ENCODE peak calls at places on chromosomes 4 and X, in ten cellular contexts. One of them, this sample, is unnamed.

GRCh38 chr4:157128395-157128794 is 52.4 kb downstream of the GLRB start:
- DNase-seq in GM20000: no peak
- DNase-seq in anterior cingulate cortex: no peak
- DNase-seq in endodermal cell: no peak
- DNase-seq in H7: no peak
- DNase-seq in astrocyte: peak; percentile 39
- DNase-seq in GM12865: no peak
- DNase-seq in activated CD4-positive, alpha-beta T cell treated with anti-CD3 and anti-CD28 coated beads for 1 hour: no peak
- DNase-seq in nucleus accumbens: no peak
- DNase-seq in fibroblast of pulmonary artery: peak; percentile 72
- DNase-seq in this sample: peak; percentile 14

GRCh38 chrX:13094780-13095425 is 50.5 kb upstream of the FAM9C start:
- DNase-seq in GM20000: no peak
- DNase-seq in anterior cingulate cortex: no peak
- DNase-seq in endodermal cell: no peak
- DNase-seq in H7: peak; percentile 14
- DNase-seq in astrocyte: peak; percentile 75
- DNase-seq in GM12865: no peak
- DNase-seq in activated CD4-positive, alpha-beta T cell treated with anti-CD3 and anti-CD28 coated beads for 1 hour: no peak
- DNase-seq in nucleus accumbens: no peak
- DNase-seq in fibroblast of pulmonary artery: peak; percentile 31
- DNase-seq in this sample: no peak

GRCh38 chrX:26050099-26050498 is 88.0 kb upstream of the MAGEB18 start:
- DNase-seq in GM20000: no peak
- DNase-seq in anterior cingulate cortex: no peak
- DNase-seq in endodermal cell: no peak
- DNase-seq in H7: no peak
- DNase-seq in astrocyte: no peak
- DNase-seq in GM12865: no peak
- DNase-seq in activated CD4-positive, alpha-beta T cell treated with anti-CD3 and anti-CD28 coated beads for 1 hour: no peak
- DNase-seq in nucleus accumbens: no peak
- DNase-seq in fibroblast of pulmonary artery: no peak
- DNase-seq in this sample: no peak

GRCh38 chrX:151974336-151975227 is at the start of gene GABRE:
- DNase-seq in GM20000: no peak
- DNase-seq in anterior cingulate cortex: no peak
- DNase-seq in endodermal cell: peak; percentile 78
- DNase-seq in H7: peak; percentile 82
- DNase-seq in astrocyte: no peak
- DNase-seq in GM12865: no peak
- DNase-seq in activated CD4-positive, alpha-beta T cell treated with anti-CD3 and anti-CD28 coated beads for 1 hour: no peak
- DNase-seq in nucleus accumbens: peak; percentile 1
- DNase-seq in fibroblast of pulmonary artery: no peak
- DNase-seq in this sample: no peak

GRCh38 chr4:55733874-55734437 is 85.6 kb upstream of the EXOC1L start:
- DNase-seq in GM20000: no peak
- DNase-seq in anterior cingulate cortex: no peak
- DNase-seq in endodermal cell: no peak
- DNase-seq in H7: no peak
- DNase-seq in astrocyte: peak; percentile 8
- DNase-seq in GM12865: no peak
- DNase-seq in activated CD4-positive, alpha-beta T cell treated with anti-CD3 and anti-CD28 coated beads for 1 hour: no peak
- DNase-seq in nucleus accumbens: no peak
- DNase-seq in fibroblast of pulmonary artery: peak; percentile 59
- DNase-seq in this sample: no peak

GRCh38 chr4:3512279-3512678 is 19.9 kb downstream of the LRPAP1 start:
- DNase-seq in GM20000: no peak
- DNase-seq in anterior cingulate cortex: no peak
- DNase-seq in endodermal cell: no peak
- DNase-seq in H7: no peak
- DNase-seq in astrocyte: no peak
- DNase-seq in GM12865: no peak
- DNase-seq in activated CD4-positive, alpha-beta T cell treated with anti-CD3 and anti-CD28 coated beads for 1 hour: no peak
- DNase-seq in nucleus accumbens: no peak
- DNase-seq in fibroblast of pulmonary artery: no peak
- DNase-seq in this sample: no peak

GRCh38 chr4:26468977-26469376 is 21.3 kb downstream of the CCKAR start:
- DNase-seq in GM20000: no peak
- DNase-seq in anterior cingulate cortex: no peak
- DNase-seq in endodermal cell: peak; percentile 14
- DNase-seq in H7: no peak
- DNase-seq in astrocyte: peak; percentile 6
- DNase-seq in GM12865: no peak
- DNase-seq in activated CD4-positive, alpha-beta T cell treated with anti-CD3 and anti-CD28 coated beads for 1 hour: no peak
- DNase-seq in nucleus accumbens: no peak
- DNase-seq in fibroblast of pulmonary artery: no peak
- DNase-seq in this sample: no peak

GRCh38 chrX:53287493-53288138 is 6.2 kb upstream of the IQSEC2 start:
- DNase-seq in GM20000: no peak
- DNase-seq in anterior cingulate cortex: peak; percentile 50
- DNase-seq in endodermal cell: no peak
- DNase-seq in H7: no peak
- DNase-seq in astrocyte: peak; percentile 54
- DNase-seq in GM12865: peak; percentile 7
- DNase-seq in activated CD4-positive, alpha-beta T cell treated with anti-CD3 and anti-CD28 coated beads for 1 hour: no peak
- DNase-seq in nucleus accumbens: peak; percentile 15
- DNase-seq in fibroblast of pulmonary artery: peak; percentile 50
- DNase-seq in this sample: no peak

GRCh38 chr4:89108068-89108467 is 3.3 kb upstream of the TIGD2 start:
- DNase-seq in GM20000: no peak
- DNase-seq in anterior cingulate cortex: no peak
- DNase-seq in endodermal cell: no peak
- DNase-seq in H7: no peak
- DNase-seq in astrocyte: no peak
- DNase-seq in GM12865: peak; percentile 14
- DNase-seq in activated CD4-positive, alpha-beta T cell treated with anti-CD3 and anti-CD28 coated beads for 1 hour: no peak
- DNase-seq in nucleus accumbens: no peak
- DNase-seq in fibroblast of pulmonary artery: no peak
- DNase-seq in this sample: no peak

GRCh38 chr4:100071531-100071930 is 118.7 kb downstream of the DDIT4L start:
- DNase-seq in GM20000: no peak
- DNase-seq in anterior cingulate cortex: no peak
- DNase-seq in endodermal cell: no peak
- DNase-seq in H7: no peak
- DNase-seq in astrocyte: no peak
- DNase-seq in GM12865: no peak
- DNase-seq in activated CD4-positive, alpha-beta T cell treated with anti-CD3 and anti-CD28 coated beads for 1 hour: no peak
- DNase-seq in nucleus accumbens: no peak
- DNase-seq in fibroblast of pulmonary artery: no peak
- DNase-seq in this sample: no peak

This sample was measured in dorsolateral prefrontal cortex.